ENCODE peak calls at places on chromosomes 16 and 17, in nine cellular contexts. B is pons, O is NCI-H2081, V is OCI-M1, E is gastrocnemius medialis, L is GM23338, R is EL, C is HAP-1, J is astrocyte of the hippocampus. W is an unnamed sample.

GRCh38 chr16:46787909-46788308 is 39.8 kb upstream of the MYLK3 start:
- DNase-seq in C (no peak), L (no peak), E (no peak), V (peak), R (no peak), O (no peak), J (no peak), B (no peak), W (no peak)

GRCh38 chr17:2282297-2282873 is 21.2 kb downstream of the SMG6 start:
- DNase-seq in O (peak), C (no peak), E (no peak), R (peak), B (peak), V (peak), J (peak), L (peak), W (no peak)

GRCh38 chr17:58341861-58342475 is 10.0 kb downstream of the SUPT4H1 start:
- DNase-seq in R (no peak), E (no peak), O (no peak), L (no peak), C (no peak), B (no peak), J (no peak), V (no peak), W (no peak)

GRCh38 chr17:38465420-38466345 is 37.4 kb downstream of the ARHGAP23 start:
- DNase-seq in L (no peak), R (peak), O (no peak), C (no peak), E (peak), J (peak), B (no peak), V (no peak), W (no peak)

GRCh38 chr17:3697157-3697515 is 1.2 kb upstream of the P2RX5 start:
- DNase-seq in E (no peak), B (no peak), R (no peak), V (no peak), C (no peak), O (no peak), L (no peak), J (no peak), W (no peak)

GRCh38 chr16:49268667-49269066 is 13.0 kb downstream of the CBLN1 start:
- DNase-seq in V (no peak), O (no peak), J (no peak), E (no peak), R (no peak), C (no peak), B (no peak), L (no peak), W (no peak)

GRCh38 chr16:2771496-2772402 is 5.3 kb downstream of the ELOB start:
- DNase-seq in E (no peak), J (no peak), B (no peak), C (no peak), V (no peak), R (no peak), O (no peak), L (no peak), W (no peak)

GRCh38 chr17:39605492-39606433 is 2.0 kb downstream of the NEUROD2 start:
- DNase-seq in O (peak), B (no peak), C (no peak), R (no peak), V (no peak), L (peak), J (peak), E (no peak), W (no peak)

GRCh38 chr17:59829217-59830006 is 63.3 kb downstream of the TUBD1 start:
- DNase-seq in B (no peak), V (peak), E (no peak), R (peak), L (no peak), C (peak), O (peak), J (peak), W (no peak)

GRCh38 chr17:71334041-71334781 is 786.6 kb upstream of the SOX9 start:
- DNase-seq in O (no peak), J (no peak), V (no peak), R (no peak), B (peak), E (no peak), C (no peak), L (peak), W (no peak)

GRCh38 chr17:16273499-16273898 is 56.5 kb downstream of the PIGL start:
- DNase-seq in O (no peak), C (no peak), V (no peak), B (no peak), R (peak), J (no peak), E (no peak), L (no peak), W (no peak)

GRCh38 chr17:49571764-49572163 is 3.9 kb upstream of the NXPH3 start:
- DNase-seq in C (no peak), E (no peak), V (no peak), J (no peak), R (no peak), B (no peak), L (no peak), O (no peak), W (no peak)

GRCh38 chr17:78112508-78113471 is 15.8 kb downstream of the TMC6 start:
- DNase-seq in O (peak), V (peak), E (peak), B (peak), R (peak), J (peak), C (peak), L (peak), W (peak)

GRCh38 chr17:17831208-17832039 is 5.4 kb downstream of the SREBF1 start:
- DNase-seq in L (no peak), V (no peak), O (no peak), E (no peak), C (no peak), R (no peak), B (peak), J (no peak), W (no peak)

GRCh38 chr16:86490859-86491642 is 19.3 kb upstream of the FOXF1 start:
- DNase-seq in B (no peak), C (no peak), E (no peak), J (no peak), O (no peak), V (no peak), L (no peak), R (no peak), W (no peak)

GRCh38 chr16:82935781-82936180 is 309.0 kb downstream of the CDH13 start:
- DNase-seq in B (no peak), L (no peak), J (no peak), E (no peak), R (no peak), V (peak), O (no peak), C (no peak), W (no peak)

GRCh38 chr16:73337371-73337770 is 289.4 kb upstream of the ZFHX3 start:
- DNase-seq in R (no peak), E (no peak), J (no peak), V (no peak), O (no peak), B (no peak), C (no peak), L (no peak), W (no peak)

GRCh38 chr17:8692916-8693315 is 51.7 kb downstream of the CCDC42 start:
- DNase-seq in V (no peak), E (no peak), L (no peak), J (no peak), O (no peak), C (no peak), B (no peak), R (no peak), W (no peak)

GRCh38 chr16:30941600-30942420 is 7.1 kb upstream of the ORAI3 start:
- DNase-seq in O (peak), V (peak), B (peak), C (peak), L (peak), R (peak), J (peak), E (peak), W (peak)

GRCh38 chr16:60818471-60818870 is 1217.8 kb downstream of the CDH8 start:
- DNase-seq in R (no peak), C (no peak), J (no peak), O (no peak), E (no peak), L (no peak), V (no peak), B (no peak), W (no peak)

GRCh38 chr17:74037320-74037719 is 166.2 kb upstream of the RPL38 start:
- DNase-seq in O (peak), C (no peak), L (peak), J (peak), B (no peak), R (no peak), E (no peak), V (no peak), W (no peak)

GRCh38 chr17:624341-624860 is 90.2 kb downstream of the VPS53 start:
- DNase-seq in C (no peak), B (peak), J (no peak), E (no peak), L (peak), R (no peak), O (no peak), V (no peak), W (no peak)

GRCh38 chr17:36850794-36851193 is 86.5 kb upstream of the LHX1 start:
- DNase-seq in O (no peak), E (no peak), J (peak), L (no peak), R (peak), B (no peak), C (no peak), V (no peak), W (no peak)

GRCh38 chr16:27999687-28000086 is 63.8 kb downstream of the GSG1L start:
- DNase-seq in B (no peak), V (peak), L (no peak), R (peak), E (no peak), C (no peak), O (no peak), J (no peak), W (no peak)

GRCh38 chr17:70365098-70365583 is 195.8 kb downstream of the KCNJ2 start:
- DNase-seq in L (no peak), J (peak), B (peak), C (no peak), E (no peak), V (peak), O (no peak), R (peak), W (no peak)

GRCh38 chr16:81238296-81239011 is at the start of gene BCO1:
- DNase-seq in L (peak), R (peak), E (no peak), V (peak), O (peak), B (peak), C (peak), J (peak), W (peak)

GRCh38 chr16:11327277-11328171 is 17.7 kb upstream of the RMI2 start:
- DNase-seq in J (no peak), L (peak), B (no peak), R (no peak), O (no peak), V (no peak), C (no peak), E (no peak), W (no peak)

GRCh38 chr17:34487616-34488015 is 91.8 kb upstream of the TMEM132E start:
- DNase-seq in C (no peak), B (no peak), V (no peak), J (no peak), R (no peak), L (peak), O (no peak), E (no peak), W (no peak)

GRCh38 chr17:43170140-43170765 is 761 bp upstream of the NBR1 start:
- DNase-seq in E (peak), L (peak), R (peak), J (peak), C (peak), V (peak), B (peak), O (peak), W (peak)

GRCh38 chr16:57918444-57918843 is 52.5 kb downstream of the CNGB1 start:
- DNase-seq in L (no peak), V (no peak), O (no peak), C (no peak), E (no peak), J (no peak), B (no peak), R (no peak), W (no peak)

GRCh38 chr17:45790296-45790922 is 6.3 kb downstream of the CRHR1 start:
- DNase-seq in J (no peak), L (no peak), V (no peak), B (no peak), O (peak), C (no peak), R (no peak), E (no peak), W (no peak)

GRCh38 chr17:61458491-61459433 is 6.5 kb downstream of the TBX4 start:
- DNase-seq in V (no peak), B (no peak), C (no peak), J (no peak), E (no peak), R (no peak), L (peak), O (no peak), W (no peak)

GRCh38 chr17:22266231-22266630 is 573.9 kb downstream of the KCNJ18 start:
- DNase-seq in E (no peak), J (no peak), B (no peak), O (peak), L (no peak), C (no peak), R (no peak), V (no peak), W (no peak)

GRCh38 chr16:23182675-23183485 is at the start of gene SCNN1G:
- DNase-seq in E (no peak), O (no peak), C (peak), J (peak), B (no peak), R (peak), L (peak), V (no peak), W (peak)